ENCODE peak calls at places on chromosomes 13 and 19, in six cellular contexts. S, I, Q, B, U and K are unnamed samples.
A peak's percentile ranks its signal among the peaks of the same experiment; 100 is the strongest.

GRCh38 chr13:50678464-50679162 is 164.9 kb downstream of the DLEU7 start:
- DNase-seq in Q (peak; percentile 71), I (no peak), S (no peak), U (no peak), B (no peak), K (peak; percentile 34)

GRCh38 chr19:4707956-4708650 is 15.5 kb downstream of the DPP9 start:
- DNase-seq in B (peak; percentile 61), Q (no peak), S (no peak), I (no peak), U (no peak), K (peak; percentile 40)

GRCh38 chr13:89831157-89831556 is 1516.3 kb upstream of the MIR17HG start:
- DNase-seq in B (no peak), I (no peak), S (no peak), U (no peak), Q (no peak), K (no peak)

GRCh38 chr19:48635263-48635965 is 1.8 kb downstream of the DBP start:
- DNase-seq in U (peak; percentile 90), B (peak; percentile 78), I (peak; percentile 73), S (peak; percentile 90), Q (no peak), K (peak; percentile 61)

GRCh38 chr13:69553976-69554375 is 553.6 kb upstream of the ATXN8OS start:
- DNase-seq in B (no peak), U (no peak), S (no peak), I (no peak), Q (no peak), K (no peak)

GRCh38 chr19:19513671-19514070 is 1.7 kb downstream of the TSSK6 start:
- DNase-seq in U (no peak), Q (no peak), I (no peak), S (no peak), B (no peak), K (no peak)

GRCh38 chr19:33770107-33770506 is 26.6 kb upstream of the KCTD15 start:
- DNase-seq in B (no peak), I (no peak), S (peak; percentile 41), U (no peak), Q (no peak), K (no peak)

GRCh38 chr13:101408154-101408553 is 8.2 kb downstream of the NALCN start:
- DNase-seq in I (no peak), S (no peak), Q (no peak), B (no peak), U (no peak), K (no peak)

GRCh38 chr19:4712771-4713170 is 10.9 kb downstream of the DPP9 start:
- DNase-seq in Q (no peak), S (peak; percentile 52), U (no peak), B (no peak), I (no peak), K (no peak)

GRCh38 chr13:69226427-69226826 is 881.2 kb upstream of the ATXN8OS start:
- DNase-seq in B (no peak), S (no peak), I (no peak), Q (no peak), U (no peak), K (no peak)

GRCh38 chr19:40687525-40688016 is 2.9 kb downstream of the NUMBL start:
- DNase-seq in S (peak; percentile 38), B (peak; percentile 82), Q (no peak), I (no peak), U (peak; percentile 95), K (peak; percentile 68)

GRCh38 chr19:40689339-40690049 is 957 bp downstream of the NUMBL start:
- DNase-seq in I (no peak), B (peak; percentile 44), Q (no peak), U (no peak), S (peak; percentile 77), K (peak; percentile 49)

GRCh38 chr19:40686882-40687524 is 3.4 kb downstream of the NUMBL start:
- DNase-seq in S (peak; percentile 65), Q (no peak), B (no peak), U (no peak), I (no peak), K (no peak)

GRCh38 chr19:40688987-40689338 is 1.5 kb downstream of the NUMBL start:
- DNase-seq in S (peak; percentile 5), B (no peak), I (no peak), U (no peak), Q (no peak), K (no peak)

DNA sequence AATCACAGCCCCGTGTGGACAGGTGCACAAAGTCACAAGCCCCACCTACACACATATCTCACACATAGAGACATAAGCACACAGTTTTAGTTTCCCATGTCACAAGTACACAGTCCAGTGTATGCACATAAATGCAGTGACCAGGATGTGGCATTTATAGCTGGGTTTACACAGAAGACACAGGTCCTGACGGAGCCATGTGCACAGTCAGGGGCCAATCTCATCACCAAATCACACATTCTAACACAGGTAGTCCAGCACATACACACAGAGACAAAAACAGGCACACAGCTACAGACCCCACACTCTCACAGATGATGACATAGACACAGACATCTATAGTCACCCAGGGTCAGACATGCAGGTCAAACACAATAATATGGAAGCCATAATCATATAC is 2.2 kb downstream of the NUMBL start:
- DNase-seq in Q (no peak), I (no peak), S (no peak), B (no peak), U (no peak), K (peak; percentile 8)
- H3K4me3 ChIP-seq in Q (peak overlapping the region; percentile 97), I (no peak overlapping the region), S (no peak overlapping the region), B (no peak overlapping the region), U (no peak overlapping the region), K (peak overlapping the region; percentile 96)

GRCh38 chr19:18432275-18433038 is 5.5 kb downstream of the ISYNA1 start:
- DNase-seq in I (no peak), U (no peak), S (peak; percentile 51), B (no peak), Q (no peak), K (no peak)
- H3K4me3 ChIP-seq in I (peak overlapping the region; percentile 43), U (no peak overlapping the region), S (peak overlapping the region; percentile 41), B (no peak overlapping the region), Q (peak overlapping the region; percentile 12), K (no peak overlapping the region)

DNA sequence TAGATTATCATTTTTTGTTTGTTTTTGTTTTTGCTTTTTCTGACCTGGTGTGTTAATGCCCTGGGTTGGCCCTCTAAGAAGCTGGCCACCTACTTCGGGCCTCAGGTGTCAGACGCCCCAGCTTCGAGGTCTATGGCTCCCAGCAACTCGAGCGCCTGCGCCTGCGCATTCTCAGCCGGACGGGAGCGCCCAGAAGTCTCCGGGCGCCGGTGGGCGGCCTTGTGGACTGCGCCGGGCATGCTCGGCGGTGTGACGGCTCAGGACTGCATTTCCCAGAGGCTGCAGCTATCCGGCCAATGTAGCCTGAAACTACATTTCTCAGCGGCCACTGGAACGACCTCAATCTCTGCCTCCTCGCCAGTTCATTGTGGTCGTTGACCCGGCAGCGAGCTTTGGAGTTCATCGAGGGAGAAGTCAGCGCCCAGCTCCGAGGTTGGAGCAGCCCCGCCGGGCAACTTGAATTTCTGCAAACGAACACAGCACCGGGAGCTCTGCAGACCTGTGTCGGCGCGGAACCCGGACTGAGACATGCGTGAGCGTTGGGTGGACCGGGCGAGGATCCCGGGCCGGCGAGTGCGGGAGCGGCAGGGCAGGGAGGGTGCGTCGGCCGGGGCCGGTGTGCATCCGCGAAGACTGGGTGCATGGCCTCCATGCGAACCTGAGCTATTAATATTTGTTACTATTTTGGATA is at the start of gene ZNF30:
- DNase-seq in S (peak; percentile 98), Q (peak; percentile 26), U (peak; percentile 97), I (peak; percentile 86), B (peak; percentile 92), K (peak; percentile 97)
- H3K4me3 ChIP-seq in S (peak within 1 kb of the TSS; percentile 80), Q (peak within 1 kb of the TSS; percentile 76), U (peak within 1 kb of the TSS; percentile 56), I (peak within 1 kb of the TSS; percentile 58), B (peak within 1 kb of the TSS; percentile 64), K (peak within 1 kb of the TSS; percentile 89)

GRCh38 chr19:43631491-43631890 is 8.2 kb downstream of the CADM4 start:
- DNase-seq in Q (no peak), B (no peak), I (no peak), S (no peak), U (no peak), K (no peak)
- H3K4me3 ChIP-seq in Q (no peak overlapping the region), B (no peak overlapping the region), I (no peak overlapping the region), S (no peak overlapping the region), U (no peak overlapping the region), K (no peak overlapping the region)

DNA sequence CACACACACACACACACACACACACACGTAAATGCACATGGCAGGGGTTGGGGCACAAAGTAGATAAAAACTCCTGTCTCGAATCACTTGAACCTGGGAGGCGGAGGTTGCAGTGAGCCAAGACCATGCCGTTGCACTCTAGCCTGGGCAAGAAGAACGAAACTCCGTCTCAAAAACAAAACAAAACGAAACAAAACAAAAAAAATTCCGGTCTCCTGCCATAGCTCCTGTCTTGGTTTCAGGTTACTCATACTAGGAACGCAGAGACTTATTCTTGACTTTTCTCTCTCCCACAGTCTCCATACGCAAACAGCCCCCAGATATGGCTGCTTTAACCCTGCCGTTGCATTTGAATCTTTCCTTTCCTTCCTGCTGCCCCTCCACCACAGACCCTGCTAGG is 148.9 kb downstream of the SHISA2 start:
- DNase-seq in S (no peak), I (no peak), B (no peak), Q (no peak), U (no peak), K (no peak)
- H3K4me3 ChIP-seq in S (no peak overlapping the region), I (no peak overlapping the region), B (no peak overlapping the region), Q (no peak overlapping the region), U (no peak overlapping the region), K (no peak overlapping the region)

GRCh38 chr13:78602561-78603239 is 652 bp downstream of the POU4F1 start:
- DNase-seq in U (peak; percentile 66), B (no peak), Q (no peak), I (no peak), S (peak; percentile 72), K (no peak)
- H3K4me3 ChIP-seq in U (no peak overlapping the region), B (peak overlapping the region; percentile 32), Q (peak overlapping the region; percentile 23), I (no peak overlapping the region), S (peak overlapping the region; percentile 33), K (no peak overlapping the region)

GRCh38 chr19:43429395-43429794 is 14.7 kb downstream of the TEX101 start:
- DNase-seq in S (no peak), B (no peak), U (no peak), Q (no peak), I (no peak), K (no peak)
- H3K4me3 ChIP-seq in S (no peak overlapping the region), B (no peak overlapping the region), U (no peak overlapping the region), Q (no peak overlapping the region), I (no peak overlapping the region), K (no peak overlapping the region)

GRCh38 chr13:60759499-60759898 is 362.5 kb downstream of the TDRD3 start:
- DNase-seq in Q (no peak), I (peak; percentile 13), U (no peak), S (no peak), B (no peak), K (peak; percentile 3)
- H3K4me3 ChIP-seq in Q (no peak overlapping the region), I (no peak overlapping the region), U (no peak overlapping the region), S (no peak overlapping the region), B (no peak overlapping the region), K (no peak overlapping the region)

GRCh38 chr19:45973564-45974338 is at the start of gene NOVA2:
- DNase-seq in U (peak; percentile 87), Q (no peak), B (peak; percentile 84), I (no peak), S (peak; percentile 81), K (peak; percentile 40)
- H3K4me3 ChIP-seq in U (no peak within 1 kb of the TSS), Q (peak within 1 kb of the TSS; percentile 18), B (peak within 1 kb of the TSS; percentile 25), I (no peak within 1 kb of the TSS), S (peak within 1 kb of the TSS; percentile 31), K (no peak within 1 kb of the TSS)